ENCODE peak calls at places on chromosomes 16 and 17, in four cellular contexts. X is tibial artery, D is cardiac muscle cell, U is adrenal gland. Q is an unnamed sample.
A peak's percentile ranks its signal among the peaks of the same experiment; 100 is the strongest.

GRCh38 chr17:81489986-81490598 is 22.5 kb downstream of the ACTG1 start:
- DNase-seq in X (no peak), D (no peak), U (no peak), Q (no peak)

GRCh38 chr17:68248199-68248825 is 469 bp downstream of the AMZ2 start:
- DNase-seq in X (peak; percentile 87), D (no peak), U (peak; percentile 77), Q (peak; percentile 67)

GRCh38 chr16:9800180-9800738 is 382.0 kb downstream of the GRIN2A start:
- DNase-seq in X (no peak), D (no peak), U (no peak), Q (no peak)

GRCh38 chr17:64196626-64197025 is 66.4 kb downstream of the TEX2 start:
- DNase-seq in X (no peak), D (no peak), U (no peak), Q (no peak)

GRCh38 chr16:72991211-72991610 is 56.7 kb downstream of the ZFHX3 start:
- DNase-seq in X (peak; percentile 55), D (no peak), U (no peak), Q (no peak)

GRCh38 chr16:81136331-81137011 is 40.3 kb upstream of the GCSH start:
- DNase-seq in X (no peak), D (no peak), U (no peak), Q (no peak)

GRCh38 chr17:80376531-80376930 is 38.4 kb upstream of the ENDOV start:
- DNase-seq in X (peak; percentile 40), D (no peak), U (no peak), Q (no peak)

GRCh38 chr16:23678430-23679273 is at the start of gene PLK1:
- DNase-seq in X (peak; percentile 82), D (peak; percentile 92), U (peak; percentile 75), Q (peak; percentile 91)

GRCh38 chr17:28717578-28718316 is at the start of gene RAB34:
- DNase-seq in X (peak; percentile 90), D (peak; percentile 97), U (peak; percentile 79), Q (peak; percentile 50)

GRCh38 chr17:83185023-83186002 is 105.9 kb downstream of the METRNL start:
- DNase-seq in X (peak; percentile 51), D (no peak), U (peak; percentile 12), Q (peak; percentile 12)

GRCh38 chr17:83186751-83187421 is 107.5 kb downstream of the METRNL start:
- DNase-seq in X (peak; percentile 35), D (no peak), U (peak; percentile 7), Q (no peak)

GRCh38 chr17:83187782-83188311 is 108.4 kb downstream of the METRNL start:
- DNase-seq in X (peak; percentile 9), D (no peak), U (no peak), Q (no peak)

GRCh38 chr17:83183951-83184506 is 104.6 kb downstream of the METRNL start:
- DNase-seq in X (peak; percentile 69), D (no peak), U (peak; percentile 22), Q (peak; percentile 16)

DNA sequence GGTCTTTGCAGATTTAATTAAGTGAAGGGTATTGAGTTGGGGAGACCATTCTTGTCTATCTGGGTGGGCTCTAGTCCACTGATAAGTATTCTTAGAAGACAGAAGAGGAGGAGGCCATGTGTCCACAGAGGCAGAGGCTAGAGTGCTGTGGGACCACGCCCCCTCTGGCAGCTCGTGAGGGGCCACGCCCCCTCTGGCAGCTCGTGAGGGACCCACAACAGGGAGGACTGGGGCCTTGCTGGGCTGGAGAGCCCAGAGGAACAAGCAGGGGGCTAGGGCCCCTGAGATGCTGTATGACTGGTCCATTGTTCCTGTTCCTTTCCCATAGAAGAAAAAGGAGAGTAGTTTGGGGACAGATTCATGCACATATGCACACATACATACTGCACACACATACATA is 106.8 kb downstream of the METRNL start:
- DNase-seq in X (peak; percentile 58), D (no peak), U (peak; percentile 8), Q (peak; percentile 17)
- H3K9me3 ChIP-seq in X (no peaks in the 10 kb centered on the region), D (no peaks in the 10 kb centered on the region), U (no peaks in the 10 kb centered on the region), Q (no peaks in the 10 kb centered on the region)

GRCh38 chr16:21160276-21160675 is 1.8 kb downstream of the LDAF1 start:
- DNase-seq in X (no peak), D (no peak), U (no peak), Q (no peak)

GRCh38 chr16:21158208-21159110 is at the start of gene LDAF1:
- DNase-seq in X (peak; percentile 94), D (peak; percentile 90), U (peak; percentile 82), Q (peak; percentile 93)

GRCh38 chr16:21157632-21158031 is 842 bp upstream of the LDAF1 start:
- DNase-seq in X (no peak), D (no peak), U (no peak), Q (peak; percentile 26)

GRCh38 chr16:21159281-21159951 is 942 bp downstream of the LDAF1 start:
- DNase-seq in X (peak; percentile 82), D (peak; percentile 54), U (peak; percentile 26), Q (peak; percentile 79)

GRCh38 chr16:21156767-21157467 is 1.6 kb upstream of the LDAF1 start:
- DNase-seq in X (no peak), D (peak; percentile 74), U (peak; percentile 42), Q (peak; percentile 68)
- TF ChIP-seq CTCF in X (peak; percentile 57), D (peak; percentile 69), U (peak; percentile 23), Q (peak; percentile 47)

GRCh38 chr16:27053996-27054395 is 12.7 kb upstream of the C16orf82 start:
- DNase-seq in X (no peak), D (no peak), U (no peak), Q (no peak)
- H3K9me3 ChIP-seq in X (no peaks in the 10 kb centered on the region), D (no peaks in the 10 kb centered on the region), U (no peaks in the 10 kb centered on the region), Q (no peaks in the 10 kb centered on the region)

GRCh38 chr16:68382296-68382718 is 66.0 kb downstream of the SMPD3 start:
- DNase-seq in X (no peak), D (no peak), U (no peak), Q (peak; percentile 85)
- TF ChIP-seq CTCF in X (no peak), D (peak; percentile 19), U (no peak), Q (peak; percentile 66)

DNA sequence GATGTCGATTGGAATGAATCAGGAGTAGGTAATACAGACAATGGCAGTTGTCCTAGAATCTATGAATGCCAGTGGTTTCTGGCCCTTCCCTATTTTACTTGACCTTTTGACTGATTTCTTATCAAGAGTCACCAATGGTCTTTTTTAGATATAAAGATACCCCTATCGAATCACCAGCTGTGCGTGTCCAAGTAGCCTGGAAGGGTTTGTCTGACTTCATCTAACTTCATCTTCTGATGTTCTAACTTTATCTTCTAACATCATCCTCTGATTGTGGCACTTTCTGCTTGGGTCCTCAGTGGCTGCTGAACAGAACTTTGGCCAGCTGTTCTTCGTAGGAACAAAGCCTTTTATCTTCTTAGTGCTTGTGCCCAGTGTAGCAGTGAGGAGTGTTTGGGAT is 129.7 kb downstream of the MSI2 start:
- DNase-seq in X (no peak), D (no peak), U (no peak), Q (no peak)
- H3K9me3 ChIP-seq in X (peaks cover 22% of the 10 kb centered on the region), D (no peaks in the 10 kb centered on the region), U (no peaks in the 10 kb centered on the region), Q (no peaks in the 10 kb centered on the region)

DNA sequence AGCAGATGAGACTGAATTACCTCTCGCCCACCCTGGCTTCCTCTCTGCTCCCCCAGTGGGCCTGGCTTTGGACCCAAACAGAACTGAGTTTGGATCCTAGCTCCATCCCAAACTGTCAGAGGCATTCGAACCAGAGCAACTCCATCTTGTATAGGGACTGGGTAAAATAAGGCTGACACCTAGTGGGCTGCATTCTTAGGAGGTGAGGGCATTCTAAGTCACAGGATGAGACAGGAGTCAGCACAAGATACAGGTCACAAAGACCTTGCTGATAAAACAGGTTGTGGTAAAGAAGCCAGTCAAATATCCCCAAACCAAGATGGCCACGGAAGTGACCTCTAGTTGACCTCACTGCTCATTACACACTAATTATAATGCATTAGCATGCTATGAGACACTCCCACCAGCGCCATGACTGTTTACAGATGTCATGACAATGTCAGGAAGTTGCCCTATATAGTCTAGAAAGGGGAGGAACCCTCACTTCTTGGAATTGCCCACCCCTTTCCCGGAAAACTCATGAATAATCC is 44.4 kb downstream of the LYRM1 start:
- DNase-seq in X (no peak), D (no peak), U (no peak), Q (no peak)
- TF ChIP-seq CTCF in X (no peak), D (no peak), U (no peak), Q (no peak)

GRCh38 chr16:63904930-63905329 is 1216.9 kb downstream of the CDH11 start:
- DNase-seq in X (no peak), D (no peak), U (no peak), Q (no peak)
- H3K9me3 ChIP-seq in X (no peaks in the 10 kb centered on the region), D (no peaks in the 10 kb centered on the region), U (no peaks in the 10 kb centered on the region), Q (no peaks in the 10 kb centered on the region)

GRCh38 chr16:13896543-13897182 is 23.3 kb upstream of the ERCC4 start:
- DNase-seq in X (no peak), D (no peak), U (no peak), Q (no peak)
- TF ChIP-seq CTCF in X (no peak), D (peak; percentile 42), U (no peak), Q (no peak)

GRCh38 chr16:13042291-13042690 is 140.9 kb downstream of the SHISA9 start:
- DNase-seq in X (no peak), D (no peak), U (no peak), Q (no peak)
- H3K9me3 ChIP-seq in X (peaks cover 5% of the 10 kb centered on the region), D (no peaks in the 10 kb centered on the region), U (no peaks in the 10 kb centered on the region), Q (no peaks in the 10 kb centered on the region)

GRCh38 chr17:19322129-19322505 is 40.4 kb downstream of the B9D1 start:
- DNase-seq in X (peak; percentile 17), D (no peak), U (no peak), Q (no peak)
- TF ChIP-seq CTCF in X (no peak), D (no peak), U (no peak), Q (no peak)

Q was measured in colonic mucosa.